ENCODE peak calls at places on chromosomes 1 and 21, in five cellular contexts. K is fibroblast of lung, T is lower lobe of right lung, B is transverse colon, P is bronchial epithelial cell. R is an unnamed sample.

GRCh38 chr1:111666828-111667227 is 47.2 kb downstream of the RAP1A start:
- DNase-seq in K (no peak), T (no peak), B (no peak), P (no peak), R (no peak)

GRCh38 chr1:66275083-66275482 is 258.9 kb upstream of the SGIP1 start:
- DNase-seq in K (no peak), T (no peak), B (no peak), P (no peak), R (no peak)

GRCh38 chr1:201982923-201983805 is 716 bp downstream of the RNPEP start:
- DNase-seq in K (peak), T (peak), B (peak), P (peak), R (peak)

GRCh38 chr1:224486801-224487583 is 52.4 kb upstream of the WDR26 start:
- DNase-seq in K (no peak), T (no peak), B (no peak), P (no peak), R (no peak)

GRCh38 chr1:42017259-42017658 is 98.5 kb upstream of the HIVEP3 start:
- DNase-seq in K (no peak), T (no peak), B (no peak), P (no peak), R (no peak)

GRCh38 chr1:61743716-61744620 is 1.7 kb downstream of the PATJ start:
- DNase-seq in K (peak), T (no peak), B (no peak), P (no peak), R (no peak)

GRCh38 chr1:4395676-4396075 is 258.7 kb upstream of the AJAP1 start:
- DNase-seq in K (no peak), T (no peak), B (no peak), P (no peak), R (no peak)

GRCh38 chr1:107677674-107678073 is 287.3 kb downstream of the VAV3 start:
- DNase-seq in K (no peak), T (no peak), B (no peak), P (peak), R (no peak)

GRCh38 chr1:157983787-157984186 is 9.7 kb upstream of the KIRREL1 start:
- DNase-seq in K (no peak), T (no peak), B (no peak), P (no peak), R (no peak)

GRCh38 chr1:157975216-157975615 is 18.2 kb upstream of the KIRREL1 start:
- DNase-seq in K (no peak), T (no peak), B (no peak), P (no peak), R (no peak)

GRCh38 chr1:157982111-157982510 is 11.3 kb upstream of the KIRREL1 start:
- DNase-seq in K (no peak), T (no peak), B (no peak), P (no peak), R (no peak)

GRCh38 chr1:157984469-157984868 is 9.0 kb upstream of the KIRREL1 start:
- DNase-seq in K (no peak), T (no peak), B (no peak), P (no peak), R (no peak)

DNA sequence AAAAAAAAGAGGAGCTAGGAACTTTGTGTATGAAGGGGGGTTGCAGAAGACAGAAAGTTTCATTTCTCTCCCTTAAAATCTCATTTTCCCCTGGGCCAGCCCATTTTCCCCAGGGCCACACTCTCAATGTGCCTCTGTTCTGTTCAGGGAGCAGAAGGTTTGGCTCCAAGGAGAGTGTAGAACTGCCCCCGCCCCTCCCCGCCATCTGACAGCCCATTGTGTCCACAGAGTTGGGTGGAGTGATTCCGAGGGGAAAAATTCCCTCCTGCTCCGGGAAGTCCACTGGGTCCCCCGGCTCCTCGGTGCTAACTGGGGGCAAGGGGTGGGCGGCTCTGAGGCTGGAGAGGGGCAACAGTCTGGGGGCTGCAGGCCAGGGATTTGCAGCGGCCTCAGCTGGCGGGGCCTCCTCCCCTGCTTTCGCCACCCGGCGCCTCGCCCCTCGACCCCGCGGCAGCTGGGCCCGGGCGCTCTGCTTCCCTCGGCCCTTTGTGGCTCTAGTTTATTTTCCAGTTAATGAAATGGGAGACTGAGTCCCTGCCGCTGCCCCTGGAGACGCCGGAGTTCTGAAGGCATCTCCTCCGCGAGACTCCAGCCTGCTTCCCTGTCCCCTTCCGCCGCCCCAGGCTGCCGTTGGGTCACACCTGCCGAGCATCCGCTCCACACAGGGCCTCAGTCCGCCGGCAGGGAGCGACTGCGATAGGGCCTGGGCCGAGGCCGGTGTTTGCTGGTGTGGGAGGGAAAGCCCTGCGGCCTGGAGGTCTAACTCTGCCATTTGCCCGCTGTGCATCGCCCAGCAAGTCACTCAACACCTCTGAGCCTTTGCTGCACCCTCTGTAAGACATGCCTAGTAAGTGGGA is 14.7 kb upstream of the KIRREL1 start:
- DNase-seq in K (no peak), T (no peak), B (peak), P (no peak), R (no peak)
- TF ChIP-seq CTCF in K (no peak), T (no peak), B (no peak), P (peak), R (no peak)

DNA sequence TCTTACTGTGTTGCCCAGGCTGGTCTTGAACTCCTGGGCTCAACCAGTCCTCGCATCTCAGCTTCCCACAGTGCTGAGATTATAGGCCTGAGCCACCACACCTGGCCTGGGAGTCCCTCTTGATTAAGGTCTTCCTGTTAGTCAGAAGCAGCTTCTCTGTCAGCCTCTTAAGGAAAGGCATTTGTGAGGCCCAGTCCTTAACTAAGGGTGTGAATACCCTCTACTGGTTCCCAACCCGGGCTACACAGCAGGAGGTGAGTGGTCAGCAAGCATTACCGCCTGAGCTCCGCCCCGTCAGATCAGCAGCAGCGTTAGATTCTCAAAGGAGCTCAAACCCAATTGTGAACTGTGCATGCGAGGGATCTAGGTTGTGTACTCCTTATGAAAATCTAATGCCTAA is 117.2 kb downstream of the DYRK1A start:
- DNase-seq in K (no peak), T (no peak), B (no peak), P (no peak), R (no peak)
- TF ChIP-seq CTCF in K (no peak), T (no peak), B (no peak), P (no peak), R (no peak)

DNA sequence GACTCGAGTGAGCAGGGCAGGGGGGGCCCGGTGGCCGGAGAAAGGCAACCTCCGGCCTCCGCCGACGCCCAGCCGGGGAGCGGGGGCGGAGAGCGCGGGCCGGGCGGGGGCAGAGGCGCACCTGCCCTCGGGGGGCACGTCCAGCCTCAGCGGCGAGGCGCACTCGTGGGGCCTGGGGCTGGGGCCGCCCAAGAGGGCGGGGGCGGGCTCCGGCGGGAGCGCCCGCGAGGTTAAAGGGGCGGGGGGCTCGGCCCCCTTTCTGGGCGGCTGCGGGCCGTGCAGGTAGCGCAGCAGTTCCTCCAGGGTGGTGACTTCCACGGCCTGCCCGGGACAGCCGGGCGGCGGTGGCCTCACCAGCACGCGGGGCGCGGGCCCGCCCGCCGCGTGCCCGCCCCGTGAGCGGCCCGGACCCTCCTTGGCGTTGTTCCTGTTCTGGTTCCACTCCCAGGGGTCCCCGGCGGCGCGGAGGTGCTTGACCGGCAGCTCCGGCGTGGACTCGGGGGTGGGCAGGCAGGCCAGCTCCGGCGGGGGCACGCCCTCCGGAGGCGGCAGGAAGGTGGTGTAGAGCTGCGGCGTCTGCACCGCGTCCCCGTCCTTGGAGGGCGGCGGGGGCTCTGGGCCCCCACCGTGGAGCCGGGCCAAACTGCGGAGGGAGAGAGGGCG is 13.6 kb downstream of the SEMA6C start:
- DNase-seq in K (no peak), T (no peak), B (no peak), P (no peak), R (no peak)
- TF ChIP-seq CTCF in K (no peak), T (no peak), B (no peak), P (no peak), R (no peak)

GRCh38 chr1:230220907-230221306 is 153.9 kb downstream of the GALNT2 start:
- DNase-seq in K (no peak), T (no peak), B (no peak), P (no peak), R (no peak)

GRCh38 chr1:230222678-230223077 is 155.6 kb downstream of the GALNT2 start:
- DNase-seq in K (no peak), T (no peak), B (no peak), P (no peak), R (no peak)

GRCh38 chr1:230219174-230220067 is 152.4 kb downstream of the GALNT2 start:
- DNase-seq in K (no peak), T (no peak), B (no peak), P (no peak), R (no peak)

GRCh38 chr1:230218667-230219066 is 151.6 kb downstream of the GALNT2 start:
- DNase-seq in K (no peak), T (no peak), B (no peak), P (no peak), R (no peak)

DNA sequence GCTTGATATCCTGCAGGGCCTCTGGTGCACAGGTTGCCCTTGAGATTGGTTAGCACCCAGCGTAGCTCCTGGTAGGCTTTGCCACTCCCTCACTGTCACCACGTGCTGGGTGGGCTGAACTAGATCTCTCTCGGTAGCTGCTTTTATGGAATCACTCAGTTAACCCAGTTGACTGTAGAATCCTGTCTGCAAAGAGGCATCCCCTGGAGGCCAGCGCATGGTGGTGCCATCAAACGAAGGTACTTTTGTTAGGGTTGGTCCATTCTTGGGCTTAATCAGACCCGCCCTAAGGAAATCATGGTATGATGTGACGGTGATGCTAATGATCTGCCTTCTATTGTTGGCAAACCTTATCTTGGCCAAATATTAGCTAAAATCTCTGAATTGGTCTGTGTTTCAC is 153.4 kb downstream of the GALNT2 start:
- DNase-seq in K (no peak), T (no peak), B (no peak), P (no peak), R (no peak)
- TF ChIP-seq CTCF in K (no peak), T (no peak), B (no peak), P (no peak), R (no peak)

DNA sequence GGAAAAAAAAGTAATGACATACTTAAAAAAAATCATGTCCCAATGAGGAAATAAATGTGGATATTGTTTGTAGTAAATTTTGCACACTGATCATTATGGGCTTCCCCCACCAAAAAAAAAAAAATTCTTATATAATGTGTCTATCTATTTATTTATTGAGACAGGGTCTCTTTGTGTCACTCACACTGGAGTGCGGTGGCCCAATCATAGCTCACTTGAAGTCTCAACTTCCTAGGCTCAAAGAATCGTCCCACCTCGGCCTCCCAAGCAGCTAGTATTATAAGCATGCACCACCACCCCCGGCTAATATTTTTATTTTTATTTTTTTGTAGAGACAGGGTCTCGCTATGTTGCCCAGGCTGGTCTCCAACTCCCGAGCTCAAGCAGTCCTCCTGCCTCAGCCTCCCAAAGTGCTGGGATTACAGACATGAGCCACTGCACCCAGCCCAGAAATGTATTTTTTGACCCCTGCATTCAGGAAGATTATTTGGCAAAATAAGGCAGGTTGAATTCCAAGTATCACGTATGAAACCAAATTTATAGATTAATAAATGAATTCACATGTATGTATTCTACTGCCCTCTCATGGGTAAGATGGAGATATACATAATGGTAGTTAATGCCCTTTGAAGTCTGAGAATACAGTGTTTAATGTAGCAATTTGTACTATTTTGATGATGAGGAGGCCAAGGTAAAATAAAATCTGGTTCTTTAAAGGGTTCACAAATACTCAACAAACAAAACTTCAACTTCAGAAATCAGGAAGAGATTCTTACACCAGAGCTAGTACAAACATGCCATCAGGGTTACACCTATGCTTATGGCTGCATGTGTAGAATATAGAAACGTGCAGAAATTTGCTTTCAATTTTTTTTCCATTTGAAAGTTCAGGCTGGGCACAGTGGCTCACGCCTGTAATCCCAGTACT is 1.4 kb upstream of the DENND2C start:
- DNase-seq in K (peak), T (no peak), B (no peak), P (peak), R (no peak)
- TF ChIP-seq CTCF in K (no peak), T (peak), B (peak), P (no peak), R (peak)

R was measured in neural crest cell.